ENCODE peak calls at places on chromosome 16, in six cellular contexts. Y is astrocyte of the cerebellum; C is stimulated activated effector memory CD8-positive, alpha-beta T cell treated with anti-CD3 and anti-CD28 coated beads, Interleukin-12 subunit alpha, Interleukin-12 subunit beta, amount 100 ng/mL, for 72 hours; S is dermis microvascular lymphatic vessel endothelial cell; P is stimulated activated CD8-positive, alpha-beta memory T cell treated with anti-CD3 and anti-CD28 coated beads, Interleukin-2, amount 100 ng/mL, for 1 hour; I is hypothalamus. M is an unnamed sample.

GRCh38 chr16:89720520-89720858 is 209 bp downstream of the VPS9D1 start:
- DNase-seq in Y (no peak), C (no peak), S (no peak), P (no peak), I (no peak), M (no peak)

GRCh38 chr16:46830417-46830901 is 521 bp downstream of the C16orf87 start:
- DNase-seq in Y (no peak), C (no peak), S (no peak), P (no peak), I (peak; percentile 70), M (no peak)

GRCh38 chr16:1920727-1921155 is 2.5 kb upstream of the HS3ST6 start:
- DNase-seq in Y (no peak), C (no peak), S (no peak), P (no peak), I (no peak), M (no peak)

GRCh38 chr16:70635356-70636016 is 10.9 kb upstream of the IL34 start:
- DNase-seq in Y (peak; percentile 22), C (no peak), S (peak; percentile 37), P (no peak), I (no peak), M (peak; percentile 31)

GRCh38 chr16:66662445-66663194 is 33.9 kb downstream of the CMTM4 start:
- DNase-seq in Y (no peak), C (no peak), S (peak; percentile 34), P (no peak), I (no peak), M (no peak)

GRCh38 chr16:54284319-54284930 is 2.2 kb downstream of the IRX3 start:
- DNase-seq in Y (no peak), C (no peak), S (no peak), P (no peak), I (no peak), M (no peak)

GRCh38 chr16:76193851-76194620 is 83.2 kb upstream of the CNTNAP4 start:
- DNase-seq in Y (no peak), C (no peak), S (no peak), P (no peak), I (no peak), M (no peak)

GRCh38 chr16:82753821-82754220 is 127.1 kb downstream of the CDH13 start:
- DNase-seq in Y (no peak), C (no peak), S (no peak), P (no peak), I (no peak), M (no peak)

GRCh38 chr16:84052071-84052622 is 9.6 kb upstream of the SLC38A8 start:
- DNase-seq in Y (no peak), C (no peak), S (no peak), P (no peak), I (no peak), M (no peak)

GRCh38 chr16:75682308-75682707 is 5.5 kb upstream of the CPHXL2 start:
- DNase-seq in Y (no peak), C (no peak), S (no peak), P (no peak), I (no peak), M (no peak)

GRCh38 chr16:76583995-76584394 is 306.8 kb downstream of the CNTNAP4 start:
- DNase-seq in Y (no peak), C (no peak), S (no peak), P (no peak), I (no peak), M (no peak)

GRCh38 chr16:630815-631405 is at the start of gene WFIKKN1:
- DNase-seq in Y (no peak), C (no peak), S (no peak), P (no peak), I (no peak), M (no peak)

GRCh38 chr16:49337814-49338350 is 35.7 kb upstream of the C16orf78 start:
- DNase-seq in Y (no peak), C (no peak), S (no peak), P (no peak), I (no peak), M (no peak)

GRCh38 chr16:84874553-84874952 is 54.8 kb downstream of the CRISPLD2 start:
- DNase-seq in Y (no peak), C (no peak), S (no peak), P (no peak), I (no peak), M (no peak)

GRCh38 chr16:49704586-49705155 is 151.2 kb downstream of the ZNF423 start:
- DNase-seq in Y (no peak), C (no peak), S (no peak), P (no peak), I (no peak), M (no peak)

GRCh38 chr16:73878616-73879015 is 418.0 kb upstream of the PSMD7 start:
- DNase-seq in Y (peak; percentile 73), C (no peak), S (peak; percentile 29), P (no peak), I (no peak), M (no peak)

GRCh38 chr16:53207810-53208752 is 153.3 kb downstream of the CHD9 start:
- DNase-seq in Y (peak; percentile 72), C (no peak), S (peak; percentile 66), P (no peak), I (peak; percentile 35), M (peak; percentile 40)

GRCh38 chr16:54425681-54426549 is 139.3 kb upstream of the IRX3 start:
- DNase-seq in Y (no peak), C (no peak), S (no peak), P (no peak), I (no peak), M (no peak)

GRCh38 chr16:75176926-75177325 is 28.6 kb downstream of the ZFP1 start:
- DNase-seq in Y (no peak), C (no peak), S (no peak), P (no peak), I (no peak), M (no peak)

GRCh38 chr16:54821731-54822130 is 108.9 kb upstream of the IRX5 start:
- DNase-seq in Y (no peak), C (no peak), S (no peak), P (no peak), I (no peak), M (no peak)

GRCh38 chr16:11977206-11978041 is 890 bp downstream of the SNX29 start:
- DNase-seq in Y (peak; percentile 42), C (no peak), S (no peak), P (no peak), I (peak; percentile 9), M (peak; percentile 38)

GRCh38 chr16:65274576-65274975 is 152.7 kb upstream of the CDH11 start:
- DNase-seq in Y (no peak), C (no peak), S (no peak), P (no peak), I (no peak), M (no peak)

GRCh38 chr16:84198401-84198800 is 7.4 kb downstream of the ADAD2 start:
- DNase-seq in Y (no peak), C (no peak), S (no peak), P (no peak), I (no peak), M (no peak)